ENCODE peak calls at places on chromosome 18, in ten cellular contexts. One of them, this sample, is unnamed.
A peak's percentile ranks its signal among the peaks of the same experiment; 100 is the strongest.

GRCh38 chr18:35458677-35459441 is 38.9 kb downstream of the INO80C start:
- DNase-seq in breast epithelium: no peak
- DNase-seq in left lung: peak; percentile 79
- DNase-seq in astrocyte of the cerebellum: no peak
- DNase-seq in B cell: no peak
- DNase-seq in GM13976: peak; percentile 38
- DNase-seq in nephron progenitor cell: no peak
- DNase-seq in GM12864: no peak
- DNase-seq in lower leg skin: no peak
- DNase-seq in pancreas: no peak
- DNase-seq in this sample: no peak

GRCh38 chr18:10726198-10727068 is 200.6 kb downstream of the NAPG start:
- DNase-seq in astrocyte of the cerebellum: no peak
- DNase-seq in breast epithelium: no peak
- DNase-seq in B cell: no peak
- DNase-seq in left lung: peak; percentile 82
- DNase-seq in GM13976: peak; percentile 29
- DNase-seq in pancreas: peak; percentile 77
- DNase-seq in lower leg skin: no peak
- DNase-seq in nephron progenitor cell: no peak
- DNase-seq in GM12864: no peak
- DNase-seq in this sample: no peak

GRCh38 chr18:5622905-5623304 is 79.1 kb upstream of the EPB41L3 start:
- DNase-seq in breast epithelium: no peak
- DNase-seq in left lung: no peak
- DNase-seq in B cell: no peak
- DNase-seq in nephron progenitor cell: no peak
- DNase-seq in GM13976: no peak
- DNase-seq in lower leg skin: no peak
- DNase-seq in astrocyte of the cerebellum: no peak
- DNase-seq in pancreas: no peak
- DNase-seq in GM12864: no peak
- DNase-seq in this sample: no peak

GRCh38 chr18:59054892-59055291 is 84.8 kb upstream of the SEC11C start:
- DNase-seq in lower leg skin: no peak
- DNase-seq in GM13976: no peak
- DNase-seq in breast epithelium: peak; percentile 56
- DNase-seq in astrocyte of the cerebellum: no peak
- DNase-seq in B cell: no peak
- DNase-seq in pancreas: no peak
- DNase-seq in left lung: no peak
- DNase-seq in GM12864: no peak
- DNase-seq in nephron progenitor cell: no peak
- DNase-seq in this sample: no peak

GRCh38 chr18:22563098-22563707 is 145.5 kb upstream of the CTAGE1 start:
- DNase-seq in GM13976: peak; percentile 57
- DNase-seq in lower leg skin: no peak
- DNase-seq in breast epithelium: no peak
- DNase-seq in GM12864: peak; percentile 15
- DNase-seq in pancreas: no peak
- DNase-seq in B cell: no peak
- DNase-seq in astrocyte of the cerebellum: peak; percentile 84
- DNase-seq in nephron progenitor cell: peak; percentile 15
- DNase-seq in left lung: no peak
- DNase-seq in this sample: no peak

GRCh38 chr18:78459646-78460045 is 520.0 kb upstream of the SALL3 start:
- DNase-seq in astrocyte of the cerebellum: no peak
- DNase-seq in B cell: no peak
- DNase-seq in GM13976: no peak
- DNase-seq in pancreas: no peak
- DNase-seq in GM12864: no peak
- DNase-seq in lower leg skin: no peak
- DNase-seq in nephron progenitor cell: no peak
- DNase-seq in left lung: no peak
- DNase-seq in breast epithelium: no peak
- DNase-seq in this sample: no peak

GRCh38 chr18:42412281-42412680 is 457.2 kb downstream of the PIK3C3 start:
- DNase-seq in breast epithelium: no peak
- DNase-seq in pancreas: no peak
- DNase-seq in nephron progenitor cell: no peak
- DNase-seq in lower leg skin: no peak
- DNase-seq in B cell: no peak
- DNase-seq in astrocyte of the cerebellum: no peak
- DNase-seq in GM13976: no peak
- DNase-seq in left lung: no peak
- DNase-seq in GM12864: no peak
- DNase-seq in this sample: no peak

GRCh38 chr18:46353460-46353859 is 249.3 kb downstream of the HAUS1 start:
- DNase-seq in B cell: no peak
- DNase-seq in left lung: no peak
- DNase-seq in GM13976: no peak
- DNase-seq in breast epithelium: no peak
- DNase-seq in lower leg skin: no peak
- DNase-seq in nephron progenitor cell: no peak
- DNase-seq in astrocyte of the cerebellum: no peak
- DNase-seq in pancreas: no peak
- DNase-seq in GM12864: no peak
- DNase-seq in this sample: no peak

GRCh38 chr18:3305354-3305762 is 43.4 kb downstream of the MYL12B start:
- DNase-seq in nephron progenitor cell: no peak
- DNase-seq in astrocyte of the cerebellum: peak; percentile 96
- DNase-seq in B cell: no peak
- DNase-seq in left lung: no peak
- DNase-seq in breast epithelium: no peak
- DNase-seq in lower leg skin: no peak
- DNase-seq in GM12864: no peak
- DNase-seq in pancreas: no peak
- DNase-seq in GM13976: no peak
- DNase-seq in this sample: peak; percentile 33

GRCh38 chr18:26227051-26227672 is 917 bp downstream of the TAF4B start:
- DNase-seq in pancreas: no peak
- DNase-seq in nephron progenitor cell: no peak
- DNase-seq in astrocyte of the cerebellum: no peak
- DNase-seq in GM12864: no peak
- DNase-seq in left lung: no peak
- DNase-seq in GM13976: no peak
- DNase-seq in lower leg skin: no peak
- DNase-seq in B cell: no peak
- DNase-seq in breast epithelium: no peak
- DNase-seq in this sample: no peak

GRCh38 chr18:14074187-14074586 is 58.0 kb downstream of the ZNF519 start:
- DNase-seq in left lung: no peak
- DNase-seq in astrocyte of the cerebellum: no peak
- DNase-seq in lower leg skin: no peak
- DNase-seq in breast epithelium: no peak
- DNase-seq in pancreas: no peak
- DNase-seq in B cell: no peak
- DNase-seq in nephron progenitor cell: no peak
- DNase-seq in GM13976: no peak
- DNase-seq in GM12864: no peak
- DNase-seq in this sample: no peak
- TF ChIP-seq CTCF in left lung: no peak
- TF ChIP-seq CTCF in astrocyte of the cerebellum: no peak
- TF ChIP-seq CTCF in lower leg skin: no peak
- TF ChIP-seq CTCF in breast epithelium: no peak
- TF ChIP-seq CTCF in pancreas: no peak
- TF ChIP-seq CTCF in B cell: no peak
- TF ChIP-seq CTCF in nephron progenitor cell: no peak
- TF ChIP-seq CTCF in GM13976: no peak
- TF ChIP-seq CTCF in GM12864: peak; percentile 18
- TF ChIP-seq CTCF in this sample: no peak

GRCh38 chr18:49340446-49340845 is 120.0 kb downstream of the DYM start:
- DNase-seq in left lung: no peak
- DNase-seq in nephron progenitor cell: no peak
- DNase-seq in GM13976: no peak
- DNase-seq in lower leg skin: no peak
- DNase-seq in pancreas: no peak
- DNase-seq in B cell: no peak
- DNase-seq in GM12864: no peak
- DNase-seq in breast epithelium: no peak
- DNase-seq in astrocyte of the cerebellum: peak; percentile 22
- DNase-seq in this sample: no peak

GRCh38 chr18:49339146-49339545 is 121.3 kb downstream of the DYM start:
- DNase-seq in pancreas: no peak
- DNase-seq in lower leg skin: no peak
- DNase-seq in GM12864: no peak
- DNase-seq in left lung: no peak
- DNase-seq in GM13976: no peak
- DNase-seq in breast epithelium: no peak
- DNase-seq in astrocyte of the cerebellum: no peak
- DNase-seq in nephron progenitor cell: no peak
- DNase-seq in B cell: no peak
- DNase-seq in this sample: no peak

GRCh38 chr18:49332679-49333078 is 127.8 kb downstream of the DYM start:
- DNase-seq in pancreas: no peak
- DNase-seq in astrocyte of the cerebellum: no peak
- DNase-seq in left lung: no peak
- DNase-seq in breast epithelium: no peak
- DNase-seq in GM12864: no peak
- DNase-seq in GM13976: no peak
- DNase-seq in lower leg skin: no peak
- DNase-seq in nephron progenitor cell: no peak
- DNase-seq in B cell: no peak
- DNase-seq in this sample: no peak

GRCh38 chr18:49335677-49336076 is 124.8 kb downstream of the DYM start:
- DNase-seq in lower leg skin: no peak
- DNase-seq in astrocyte of the cerebellum: no peak
- DNase-seq in breast epithelium: no peak
- DNase-seq in pancreas: no peak
- DNase-seq in B cell: no peak
- DNase-seq in GM13976: no peak
- DNase-seq in nephron progenitor cell: no peak
- DNase-seq in GM12864: no peak
- DNase-seq in left lung: no peak
- DNase-seq in this sample: no peak
- TF ChIP-seq CTCF in lower leg skin: no peak
- TF ChIP-seq CTCF in astrocyte of the cerebellum: no peak
- TF ChIP-seq CTCF in breast epithelium: no peak
- TF ChIP-seq CTCF in pancreas: no peak
- TF ChIP-seq CTCF in B cell: no peak
- TF ChIP-seq CTCF in GM13976: no peak
- TF ChIP-seq CTCF in nephron progenitor cell: peak; percentile 20
- TF ChIP-seq CTCF in GM12864: peak; percentile 17
- TF ChIP-seq CTCF in left lung: no peak
- TF ChIP-seq CTCF in this sample: peak; percentile 17

DNA sequence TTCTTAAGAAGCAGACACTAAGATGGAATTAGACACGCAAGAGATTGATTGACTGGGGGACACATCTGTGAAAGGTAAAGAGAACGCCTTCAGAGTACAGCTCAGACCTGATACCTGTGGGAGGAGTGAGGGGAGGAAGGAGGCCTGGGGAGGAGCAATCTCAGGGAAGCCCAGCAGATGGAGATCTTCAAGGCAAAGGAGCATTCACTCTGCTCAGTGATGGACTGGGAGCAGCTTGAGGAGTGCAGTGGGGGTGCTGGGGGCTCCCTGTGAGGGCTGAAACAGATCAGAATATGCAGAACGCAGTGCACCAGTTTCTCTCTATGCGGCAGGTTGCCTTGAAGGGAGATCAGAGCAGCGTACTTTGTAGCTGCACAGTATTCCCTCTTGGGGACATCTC is 103.7 kb upstream of the ATP8B1 start:
- DNase-seq in nephron progenitor cell: no peak
- DNase-seq in astrocyte of the cerebellum: no peak
- DNase-seq in breast epithelium: no peak
- DNase-seq in pancreas: no peak
- DNase-seq in GM12864: no peak
- DNase-seq in GM13976: no peak
- DNase-seq in B cell: no peak
- DNase-seq in lower leg skin: no peak
- DNase-seq in left lung: no peak
- DNase-seq in this sample: no peak
- TF ChIP-seq CTCF in nephron progenitor cell: no peak
- TF ChIP-seq CTCF in astrocyte of the cerebellum: peak; percentile 28
- TF ChIP-seq CTCF in breast epithelium: no peak
- TF ChIP-seq CTCF in pancreas: no peak
- TF ChIP-seq CTCF in GM12864: peak; percentile 38
- TF ChIP-seq CTCF in GM13976: no peak
- TF ChIP-seq CTCF in B cell: no peak
- TF ChIP-seq CTCF in lower leg skin: no peak
- TF ChIP-seq CTCF in left lung: no peak
- TF ChIP-seq CTCF in this sample: no peak

GRCh38 chr18:24408496-24408895 is 10.9 kb upstream of the OSBPL1A start:
- DNase-seq in breast epithelium: no peak
- DNase-seq in lower leg skin: no peak
- DNase-seq in pancreas: no peak
- DNase-seq in B cell: no peak
- DNase-seq in left lung: no peak
- DNase-seq in nephron progenitor cell: no peak
- DNase-seq in GM13976: no peak
- DNase-seq in GM12864: no peak
- DNase-seq in astrocyte of the cerebellum: no peak
- DNase-seq in this sample: no peak

GRCh38 chr18:24414349-24415003 is 12.0 kb upstream of the IMPACT start:
- DNase-seq in astrocyte of the cerebellum: no peak
- DNase-seq in pancreas: no peak
- DNase-seq in lower leg skin: no peak
- DNase-seq in B cell: no peak
- DNase-seq in left lung: no peak
- DNase-seq in breast epithelium: no peak
- DNase-seq in nephron progenitor cell: no peak
- DNase-seq in GM12864: no peak
- DNase-seq in GM13976: no peak
- DNase-seq in this sample: no peak

GRCh38 chr18:24417465-24417864 is 9.0 kb upstream of the IMPACT start:
- DNase-seq in lower leg skin: no peak
- DNase-seq in nephron progenitor cell: no peak
- DNase-seq in pancreas: no peak
- DNase-seq in astrocyte of the cerebellum: no peak
- DNase-seq in B cell: no peak
- DNase-seq in GM13976: no peak
- DNase-seq in left lung: no peak
- DNase-seq in breast epithelium: no peak
- DNase-seq in GM12864: no peak
- DNase-seq in this sample: no peak

GRCh38 chr18:24413148-24413547 is 13.3 kb upstream of the IMPACT start:
- DNase-seq in breast epithelium: no peak
- DNase-seq in nephron progenitor cell: no peak
- DNase-seq in left lung: no peak
- DNase-seq in GM13976: no peak
- DNase-seq in lower leg skin: no peak
- DNase-seq in B cell: no peak
- DNase-seq in pancreas: no peak
- DNase-seq in astrocyte of the cerebellum: no peak
- DNase-seq in GM12864: no peak
- DNase-seq in this sample: no peak
- TF ChIP-seq CTCF in breast epithelium: no peak
- TF ChIP-seq CTCF in nephron progenitor cell: no peak
- TF ChIP-seq CTCF in left lung: peak; percentile 48
- TF ChIP-seq CTCF in GM13976: no peak
- TF ChIP-seq CTCF in lower leg skin: no peak
- TF ChIP-seq CTCF in B cell: no peak
- TF ChIP-seq CTCF in pancreas: no peak
- TF ChIP-seq CTCF in astrocyte of the cerebellum: peak; percentile 51
- TF ChIP-seq CTCF in GM12864: no peak
- TF ChIP-seq CTCF in this sample: no peak

DNA sequence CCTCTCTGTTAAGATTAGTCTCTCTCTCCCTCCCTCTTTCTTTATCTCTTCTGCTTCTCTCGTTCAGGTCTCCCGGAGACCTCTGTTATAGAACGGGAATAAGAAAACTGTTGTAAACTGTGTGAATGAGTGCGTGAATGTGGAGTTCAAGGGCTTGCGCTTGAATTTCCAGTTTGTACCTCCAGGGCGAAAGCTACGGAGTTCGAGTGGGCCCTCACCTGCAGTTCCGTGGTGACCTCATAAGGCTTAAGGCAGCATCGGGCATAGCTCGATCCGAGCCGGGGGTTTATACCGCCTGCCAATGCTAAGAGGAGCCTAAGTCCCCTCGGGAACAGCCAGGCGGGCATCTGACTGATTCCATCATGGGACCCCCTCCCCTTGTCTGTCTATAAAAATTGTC is 26.5 kb downstream of the SKA1 start:
- DNase-seq in nephron progenitor cell: no peak
- DNase-seq in pancreas: peak; percentile 43
- DNase-seq in lower leg skin: no peak
- DNase-seq in breast epithelium: no peak
- DNase-seq in left lung: no peak
- DNase-seq in astrocyte of the cerebellum: no peak
- DNase-seq in B cell: no peak
- DNase-seq in GM13976: no peak
- DNase-seq in GM12864: no peak
- DNase-seq in this sample: no peak
- TF ChIP-seq CTCF in nephron progenitor cell: no peak
- TF ChIP-seq CTCF in pancreas: no peak
- TF ChIP-seq CTCF in lower leg skin: no peak
- TF ChIP-seq CTCF in breast epithelium: no peak
- TF ChIP-seq CTCF in left lung: no peak
- TF ChIP-seq CTCF in astrocyte of the cerebellum: no peak
- TF ChIP-seq CTCF in B cell: no peak
- TF ChIP-seq CTCF in GM13976: no peak
- TF ChIP-seq CTCF in GM12864: no peak
- TF ChIP-seq CTCF in this sample: no peak